ENCODE peak calls at places on chromosomes 7 and 10, in eight cellular contexts. D, R, V, O, H, F, L and J are unnamed samples.

GRCh38 chr10:74337330-74338016 is 186.5 kb downstream of the ADK start:
- DNase-seq in O (no peak), R (no peak), H (peak), F (no peak), L (no peak), V (no peak), D (peak), J (no peak)

GRCh38 chr7:22723171-22723601 is 3.8 kb upstream of the IL6 start:
- DNase-seq in H (peak), V (peak), D (no peak), L (peak), R (no peak), F (peak), O (no peak), J (peak)

GRCh38 chr7:125480762-125481161 is 551.1 kb upstream of the POT1 start:
- DNase-seq in H (no peak), V (no peak), R (peak), D (no peak), F (no peak), O (no peak), L (no peak), J (no peak)

GRCh38 chr10:86489071-86489810 is 32.4 kb downstream of the WAPL start:
- DNase-seq in V (no peak), D (no peak), R (no peak), H (no peak), F (no peak), O (no peak), L (no peak), J (no peak)

GRCh38 chr10:133131754-133132710 is 28.0 kb upstream of the KNDC1 start:
- DNase-seq in L (peak), H (no peak), F (no peak), R (no peak), D (no peak), O (peak), V (peak), J (peak)

GRCh38 chr7:50591480-50592438 is 26.6 kb upstream of the DDC start:
- DNase-seq in F (no peak), O (no peak), L (no peak), D (no peak), V (no peak), R (no peak), H (no peak), J (no peak)

GRCh38 chr10:125123363-125124113 is 36.8 kb downstream of the CTBP2 start:
- DNase-seq in F (peak), H (peak), D (peak), V (peak), O (peak), L (peak), R (no peak), J (peak)

GRCh38 chr10:58641095-58641531 is 128.4 kb downstream of the BICC1 start:
- DNase-seq in D (peak), V (no peak), R (peak), H (peak), L (no peak), F (no peak), O (peak), J (no peak)

GRCh38 chr10:131177431-131178327 is 133.8 kb downstream of the TCERG1L start:
- DNase-seq in L (peak), O (no peak), R (no peak), V (peak), D (no peak), F (no peak), H (no peak), J (peak)

GRCh38 chr7:38630720-38631673 is at the start of gene AMPH:
- DNase-seq in D (peak), F (peak), H (peak), L (no peak), V (peak), O (no peak), R (peak), J (peak)

GRCh38 chr10:29834990-29835569 is 200.3 kb upstream of the SVIL start:
- DNase-seq in H (no peak), R (no peak), F (no peak), L (no peak), D (no peak), O (no peak), V (no peak), J (no peak)

GRCh38 chr10:28875535-28876208 is 198.4 kb downstream of the BAMBI start:
- DNase-seq in O (no peak), F (no peak), H (peak), L (no peak), V (no peak), R (peak), D (no peak), J (no peak)

GRCh38 chr10:28785018-28785417 is 107.7 kb downstream of the BAMBI start:
- DNase-seq in V (no peak), R (peak), F (no peak), H (no peak), L (no peak), O (no peak), D (no peak), J (no peak)

GRCh38 chr10:16521311-16522016 is at the start of gene C1QL3:
- DNase-seq in O (no peak), R (peak), L (no peak), H (peak), F (no peak), D (peak), V (no peak), J (no peak)

GRCh38 chr10:31345886-31346285 is 26.9 kb downstream of the ZEB1 start:
- DNase-seq in L (no peak), R (no peak), V (no peak), O (no peak), D (no peak), F (no peak), H (no peak), J (no peak)

GRCh38 chr7:2862831-2863361 is 18.8 kb upstream of the GNA12 start:
- DNase-seq in H (peak), O (no peak), V (no peak), D (no peak), F (no peak), R (no peak), L (no peak), J (no peak)

GRCh38 chr10:79025113-79025832 is 43.5 kb upstream of the ZMIZ1 start:
- DNase-seq in O (peak), L (no peak), V (peak), H (no peak), D (no peak), R (no peak), F (no peak), J (peak)

GRCh38 chr10:61832866-61833481 is 68.5 kb upstream of the ARID5B start:
- DNase-seq in F (no peak), O (no peak), R (no peak), D (no peak), V (no peak), H (peak), L (no peak), J (no peak)

GRCh38 chr7:117173001-117173400 is 149.9 kb downstream of the WNT2 start:
- DNase-seq in V (no peak), F (no peak), R (no peak), D (no peak), L (no peak), H (peak), O (no peak), J (no peak)

GRCh38 chr10:113045155-113046055 is 95.4 kb downstream of the TCF7L2 start:
- DNase-seq in D (peak), L (no peak), R (no peak), H (peak), F (no peak), O (no peak), V (no peak), J (no peak)

GRCh38 chr10:19824397-19825342 is 8.4 kb downstream of the PLXDC2 start:
- DNase-seq in F (no peak), H (no peak), R (no peak), O (no peak), L (no peak), D (no peak), V (no peak), J (no peak)

GRCh38 chr10:91610919-91611318 is 22.0 kb downstream of the PPP1R3C start:
- DNase-seq in D (no peak), R (no peak), L (no peak), F (no peak), O (no peak), H (no peak), V (no peak), J (no peak)

GRCh38 chr10:18473424-18474110 is 177.8 kb downstream of the NSUN6 start:
- DNase-seq in V (no peak), D (no peak), R (no peak), H (peak), L (no peak), F (no peak), O (no peak), J (no peak)

GRCh38 chr10:91054325-91054724 is 133.4 kb upstream of the ANKRD1 start:
- DNase-seq in H (no peak), F (no peak), D (no peak), V (no peak), R (no peak), L (no peak), O (no peak), J (no peak)

GRCh38 chr10:18721067-18721466 is 61.8 kb downstream of the ARL5B start:
- DNase-seq in R (no peak), D (no peak), H (no peak), L (no peak), O (no peak), F (no peak), V (no peak), J (no peak)

GRCh38 chr10:49395741-49396665 is at the start of gene DRGX:
- DNase-seq in F (no peak), L (no peak), V (no peak), O (no peak), D (no peak), R (peak), H (no peak), J (no peak)

GRCh38 chr10:78203915-78204818 is 170.5 kb downstream of the RPS24 start:
- DNase-seq in V (no peak), R (no peak), L (no peak), H (no peak), D (no peak), F (peak), O (peak), J (no peak)

GRCh38 chr7:128919881-128920789 is 9.6 kb upstream of the KCP start:
- DNase-seq in L (peak), D (no peak), H (no peak), R (peak), O (peak), F (no peak), V (no peak), J (peak)

GRCh38 chr10:43843331-43844101 is 194.8 kb upstream of the ZNF32 start:
- DNase-seq in L (no peak), H (peak), V (peak), F (peak), R (no peak), O (no peak), D (no peak), J (no peak)

GRCh38 chr7:4150731-4151130 is 531.4 kb upstream of the FOXK1 start:
- DNase-seq in R (no peak), O (no peak), L (no peak), H (no peak), V (no peak), F (no peak), D (no peak), J (no peak)

GRCh38 chr10:108303149-108303548 is 1138.6 kb upstream of the SORCS1 start:
- DNase-seq in L (no peak), D (peak), F (no peak), V (no peak), O (no peak), R (no peak), H (peak), J (no peak)

GRCh38 chr7:151836927-151837205 is 40.0 kb downstream of the PRKAG2 start:
- DNase-seq in V (peak), D (no peak), R (no peak), L (no peak), H (no peak), F (no peak), O (peak), J (peak)

GRCh38 chr7:11650504-11650903 is 181.5 kb downstream of the THSD7A start:
- DNase-seq in L (no peak), V (no peak), R (no peak), F (no peak), D (no peak), O (no peak), H (no peak), J (no peak)

GRCh38 chr10:107013258-107014001 is 151.1 kb downstream of the SORCS1 start:
- DNase-seq in R (no peak), D (no peak), H (no peak), O (no peak), V (no peak), F (no peak), L (no peak), J (no peak)

DNA sequence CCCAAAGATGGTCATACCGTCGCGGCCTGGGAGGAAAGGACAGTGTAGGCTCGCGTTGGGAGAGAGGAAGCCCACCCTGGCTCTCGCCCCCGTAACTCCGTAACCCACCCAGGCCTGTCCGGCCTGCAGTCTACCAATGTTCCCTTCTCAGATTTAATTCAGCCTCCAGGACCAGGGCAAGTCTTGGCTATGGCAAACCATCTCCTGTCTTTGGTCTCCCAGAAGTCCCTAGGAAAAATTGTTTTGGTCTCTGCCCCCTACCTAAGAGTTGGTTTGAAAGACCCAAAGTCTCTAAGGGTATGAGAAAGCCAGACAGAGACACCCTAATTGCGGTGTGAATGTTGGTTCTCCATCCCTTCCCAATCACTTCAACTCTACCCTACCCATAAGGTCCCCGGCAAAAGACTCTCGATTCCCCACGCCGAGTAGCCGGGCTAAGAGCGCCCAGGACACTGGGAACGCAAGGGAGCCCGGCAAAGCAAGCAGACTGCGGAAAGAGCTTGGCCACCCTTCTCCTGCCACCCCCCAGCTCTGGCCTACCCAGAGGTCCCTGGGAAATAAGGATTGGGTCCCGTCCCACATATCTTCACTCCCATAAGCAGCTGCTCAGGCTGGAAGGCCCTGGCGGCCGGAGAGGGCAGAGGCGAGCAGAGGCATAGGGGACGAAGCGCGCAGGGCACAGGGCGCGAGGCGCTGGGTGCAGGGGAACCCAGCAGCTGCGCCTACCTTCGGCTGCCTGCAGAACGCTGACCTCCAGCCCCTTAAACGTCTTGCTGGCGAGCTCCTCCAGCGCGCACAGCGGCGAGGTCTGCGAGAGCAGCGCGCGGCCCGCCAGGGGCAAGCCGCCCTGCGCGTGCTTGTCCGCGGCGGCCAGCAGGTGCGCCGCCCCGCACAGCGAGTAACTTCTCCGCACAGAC is 1.2 kb downstream of the LBX1 start:
- DNase-seq in D (peak), V (no peak), L (no peak), F (no peak), R (peak), O (no peak), H (no peak), J (no peak)
- TF ChIP-seq CTCF in D (peak), V (no peak), L (no peak), F (no peak), R (no peak), O (no peak), H (no peak), J (no peak)

GRCh38 chr10:6114758-6115410 is 26.1 kb downstream of the RBM17 start:
- DNase-seq in O (no peak), R (no peak), L (peak), H (peak), D (no peak), F (no peak), V (no peak), J (no peak)
- H3K27ac ChIP-seq in O (peak), R (no peak), L (no peak), H (peak), D (no peak), F (peak), V (no peak), J (peak)

GRCh38 chr7:73815436-73815835 is 15.4 kb upstream of the CLDN4 start:
- DNase-seq in L (peak), V (peak), F (no peak), H (no peak), R (no peak), O (no peak), D (no peak), J (peak)

GRCh38 chr7:73809454-73810090 is 21.2 kb upstream of the CLDN4 start:
- DNase-seq in L (peak), H (no peak), F (no peak), O (peak), R (no peak), V (peak), D (no peak), J (peak)

GRCh38 chr7:73812996-73813395 is 17.8 kb upstream of the CLDN4 start:
- DNase-seq in R (no peak), V (no peak), O (no peak), D (no peak), F (no peak), H (no peak), L (no peak), J (no peak)

GRCh38 chr7:73811760-73812168 is 19.0 kb upstream of the CLDN4 start:
- DNase-seq in R (peak), D (peak), F (peak), O (peak), H (peak), L (peak), V (peak), J (peak)

GRCh38 chr7:73810991-73811360 is 19.8 kb upstream of the CLDN4 start:
- DNase-seq in R (peak), V (peak), F (no peak), L (no peak), D (no peak), O (peak), H (no peak), J (peak)
- TF ChIP-seq CTCF in R (peak), V (no peak), F (no peak), L (no peak), D (no peak), O (no peak), H (no peak), J (no peak)

GRCh38 chr10:88157981-88158465 is 294.6 kb downstream of the PTEN start:
- DNase-seq in F (no peak), H (peak), V (no peak), R (no peak), L (no peak), D (peak), O (no peak), J (no peak)
- H3K27ac ChIP-seq in F (peak), H (peak), V (no peak), R (no peak), L (peak), D (peak), O (peak), J (no peak)

DNA sequence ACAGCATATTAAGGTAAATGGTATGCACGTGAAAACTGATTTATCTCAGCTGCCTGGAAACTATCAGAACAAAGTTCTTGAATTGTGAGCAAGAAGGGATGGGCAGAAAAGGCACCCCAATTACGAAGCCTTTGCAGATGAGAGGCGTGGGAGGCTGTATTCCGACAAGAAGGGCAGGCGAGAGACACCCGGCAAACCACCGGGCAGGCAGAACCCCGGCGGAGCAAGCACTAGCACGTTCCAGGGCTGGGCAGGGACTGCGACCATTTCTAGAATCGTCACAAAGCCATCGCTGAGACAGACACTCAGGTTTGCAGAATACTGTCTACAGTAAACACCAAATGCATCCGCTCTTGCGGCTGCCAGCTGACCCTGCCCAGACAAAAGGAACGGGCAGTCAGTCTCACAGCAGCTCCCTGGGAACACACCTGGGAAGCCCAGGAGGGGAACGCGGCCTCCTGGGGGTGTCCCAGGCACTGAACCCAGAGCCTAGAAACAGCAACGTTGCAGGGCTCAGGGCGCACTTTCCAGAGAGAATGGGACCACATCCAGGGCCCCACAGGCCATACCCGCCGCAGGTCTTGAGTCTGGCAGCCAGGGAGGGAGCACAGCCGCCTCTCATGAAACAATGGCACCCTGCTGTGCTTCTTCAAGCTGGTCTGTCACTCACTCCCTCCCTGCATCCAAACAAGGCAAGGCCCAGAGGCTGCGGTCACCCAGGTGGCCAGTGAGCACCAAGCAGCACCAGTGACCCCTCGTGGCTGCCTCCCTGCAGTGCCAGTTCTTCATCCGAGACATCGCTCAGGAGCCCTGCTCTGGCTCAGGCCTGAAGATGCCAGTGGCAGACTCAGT is 261.9 kb downstream of the PTPRN2 start:
- DNase-seq in F (no peak), D (no peak), R (peak), H (peak), V (no peak), O (no peak), L (no peak), J (peak)
- TF ChIP-seq CTCF in F (peak), D (no peak), R (peak), H (peak), V (peak), O (no peak), L (no peak), J (no peak)